ENCODE peak calls at places on chromosomes 12 and 14, in five cellular contexts. V, S, A, Y and T are unnamed samples.

GRCh38 chr12:124396544-124397398 is 101.9 kb downstream of the RFLNA start:
- DNase-seq in V (no peak), S (no peak), A (no peak), Y (peak; percentile 46), T (no peak)

GRCh38 chr12:48767047-48767446 is 21.8 kb downstream of the ADCY6 start:
- DNase-seq in V (no peak), S (no peak), A (no peak), Y (no peak), T (no peak)

GRCh38 chr12:90940872-90941499 is 14.0 kb downstream of the CCER1 start:
- DNase-seq in V (no peak), S (no peak), A (no peak), Y (no peak), T (peak; percentile 50)

GRCh38 chr12:69511870-69512269 is 41.7 kb downstream of the FRS2 start:
- DNase-seq in V (no peak), S (no peak), A (no peak), Y (no peak), T (no peak)

GRCh38 chr14:67694791-67695393 is 672 bp downstream of the RDH11 start:
- DNase-seq in V (peak; percentile 37), S (peak; percentile 52), A (peak; percentile 85), Y (peak; percentile 54), T (peak; percentile 91)

GRCh38 chr12:31245822-31246469 is 80.0 kb downstream of the SINHCAF start:
- DNase-seq in V (no peak), S (no peak), A (no peak), Y (no peak), T (no peak)

GRCh38 chr14:77436042-77436441 is 12.7 kb upstream of the NOXRED1 start:
- DNase-seq in V (no peak), S (no peak), A (no peak), Y (no peak), T (no peak)

GRCh38 chr12:14621821-14622220 is 54.1 kb upstream of the PLBD1 start:
- DNase-seq in V (no peak), S (no peak), A (peak; percentile 29), Y (no peak), T (no peak)

GRCh38 chr14:85317491-85318021 is 212.4 kb upstream of the FLRT2 start:
- DNase-seq in V (no peak), S (no peak), A (no peak), Y (no peak), T (peak; percentile 73)

GRCh38 chr14:49992901-49993335 is 100.0 kb downstream of the ARF6 start:
- DNase-seq in V (no peak), S (no peak), A (peak; percentile 50), Y (no peak), T (peak; percentile 90)

GRCh38 chr12:3686463-3686862 is 66.4 kb downstream of the CRACR2A start:
- DNase-seq in V (no peak), S (no peak), A (no peak), Y (no peak), T (no peak)

GRCh38 chr12:119156401-119156800 is 22.3 kb upstream of the HSPB8 start:
- DNase-seq in V (no peak), S (no peak), A (no peak), Y (no peak), T (no peak)

GRCh38 chr14:72558721-72559120 is 335.2 kb downstream of the DPF3 start:
- DNase-seq in V (no peak), S (no peak), A (no peak), Y (no peak), T (peak; percentile 82)

GRCh38 chr12:80936642-80937390 is 918 bp downstream of the LIN7A start:
- DNase-seq in V (no peak), S (no peak), A (peak; percentile 51), Y (peak; percentile 54), T (no peak)

GRCh38 chr12:53791735-53792326 is 40.1 kb upstream of the CISTR start:
- DNase-seq in V (peak; percentile 1), S (peak; percentile 20), A (peak; percentile 13), Y (no peak), T (no peak)

GRCh38 chr14:74135386-74135785 is 50.6 kb downstream of the LIN52 start:
- DNase-seq in V (no peak), S (no peak), A (no peak), Y (no peak), T (no peak)

GRCh38 chr12:85279449-85280137 is 427 bp upstream of the ALX1 start:
- DNase-seq in V (no peak), S (no peak), A (no peak), Y (no peak), T (no peak)

GRCh38 chr12:23099604-23100003 is 474.6 kb downstream of the ETNK1 start:
- DNase-seq in V (no peak), S (no peak), A (no peak), Y (no peak), T (no peak)

GRCh38 chr14:31787377-31787776 is 226.2 kb downstream of the NUBPL start:
- DNase-seq in V (no peak), S (no peak), A (no peak), Y (no peak), T (peak; percentile 2)

GRCh38 chr12:95809000-95809680 is 18.6 kb upstream of the NTN4 start:
- DNase-seq in V (no peak), S (no peak), A (no peak), Y (no peak), T (no peak)

GRCh38 chr12:17276196-17276595 is 670.2 kb upstream of the LMO3 start:
- DNase-seq in V (no peak), S (no peak), A (no peak), Y (no peak), T (no peak)

GRCh38 chr14:47917344-47917954 is 242.0 kb upstream of the MDGA2 start:
- DNase-seq in V (no peak), S (no peak), A (no peak), Y (no peak), T (no peak)

GRCh38 chr14:94027566-94028449 is 1.7 kb downstream of the OTUB2 start:
- DNase-seq in V (no peak), S (no peak), A (no peak), Y (no peak), T (no peak)

GRCh38 chr12:128339121-128339520 is 72.2 kb downstream of the TMEM132C start:
- DNase-seq in V (no peak), S (no peak), A (no peak), Y (no peak), T (no peak)

GRCh38 chr12:92745874-92746553 is 43.2 kb downstream of the PLEKHG7 start:
- DNase-seq in V (no peak), S (no peak), A (no peak), Y (peak; percentile 41), T (peak; percentile 87)

GRCh38 chr12:56300644-56301464 is 724 bp upstream of the CS start:
- DNase-seq in V (no peak), S (no peak), A (no peak), Y (peak; percentile 36), T (no peak)

GRCh38 chr12:104457746-104458644 is 1.2 kb downstream of the CHST11 start:
- DNase-seq in V (peak; percentile 49), S (peak; percentile 37), A (peak; percentile 80), Y (peak; percentile 35), T (no peak)

GRCh38 chr12:131591714-131592709 is 118.9 kb upstream of the SFSWAP start:
- DNase-seq in V (no peak), S (no peak), A (no peak), Y (no peak), T (no peak)

GRCh38 chr12:56522486-56523193 is 1.0 kb downstream of the RBMS2 start:
- DNase-seq in V (no peak), S (no peak), A (no peak), Y (no peak), T (peak; percentile 9)

GRCh38 chr12:93376436-93377251 is 1.1 kb upstream of the NUDT4 start:
- DNase-seq in V (no peak), S (no peak), A (no peak), Y (peak; percentile 40), T (no peak)

GRCh38 chr14:32251530-32251929 is 48.5 kb upstream of the RNU6-8 start:
- DNase-seq in V (no peak), S (no peak), A (no peak), Y (no peak), T (no peak)

GRCh38 chr14:75492832-75493579 is 29.3 kb upstream of the BATF start:
- DNase-seq in V (no peak), S (no peak), A (no peak), Y (no peak), T (no peak)

GRCh38 chr14:75487155-75487671 is 35.1 kb upstream of the BATF start:
- DNase-seq in V (no peak), S (no peak), A (no peak), Y (no peak), T (no peak)

GRCh38 chr14:75491376-75491978 is 30.8 kb upstream of the BATF start:
- DNase-seq in V (no peak), S (no peak), A (no peak), Y (no peak), T (no peak)

GRCh38 chr14:75486317-75486716 is 36.0 kb upstream of the BATF start:
- DNase-seq in V (no peak), S (no peak), A (no peak), Y (no peak), T (no peak)

GRCh38 chr14:75489480-75489837 is 32.8 kb upstream of the BATF start:
- DNase-seq in V (no peak), S (no peak), A (no peak), Y (no peak), T (no peak)
- TF ChIP-seq CTCF in V (no peak), S (no peak), A (no peak), Y (no peak), T (no peak)

DNA sequence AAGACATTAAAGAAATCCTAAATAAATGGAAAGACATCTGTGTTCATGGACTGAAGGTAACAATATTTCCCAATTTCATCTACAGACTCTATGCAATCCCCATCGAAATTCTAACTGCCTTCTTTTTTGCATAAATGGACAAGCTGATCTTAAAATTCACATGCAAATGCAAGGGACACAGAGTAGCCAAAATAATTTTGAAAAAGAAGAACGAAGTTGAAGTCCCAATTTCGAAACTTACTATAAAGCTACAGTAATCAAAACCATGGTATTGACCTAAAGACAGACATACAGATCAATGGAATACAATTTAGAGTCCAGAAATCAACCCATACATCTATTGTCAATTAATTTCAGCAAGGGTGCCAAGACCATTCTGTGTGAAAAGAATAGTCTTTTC is 16.4 kb upstream of the CD27 start:
- DNase-seq in V (no peak), S (no peak), A (no peak), Y (no peak), T (no peak)
- TF ChIP-seq CTCF in V (no peak), S (no peak), A (no peak), Y (no peak), T (no peak)

GRCh38 chr14:97010491-97011160 is 213.4 kb downstream of the VRK1 start:
- DNase-seq in V (no peak), S (no peak), A (no peak), Y (no peak), T (no peak)
- TF ChIP-seq CTCF in V (no peak), S (no peak), A (no peak), Y (no peak), T (no peak)

GRCh38 chr14:34980337-34980900 is 2.4 kb upstream of the SRP54 start:
- DNase-seq in V (no peak), S (no peak), A (no peak), Y (no peak), T (no peak)

GRCh38 chr14:34983148-34983760 is 462 bp downstream of the SRP54 start:
- DNase-seq in V (no peak), S (no peak), A (no peak), Y (no peak), T (no peak)

GRCh38 chr14:34978444-34978843 is 4.3 kb upstream of the SRP54 start:
- DNase-seq in V (no peak), S (no peak), A (no peak), Y (no peak), T (no peak)

GRCh38 chr14:34982421-34983147 is at the start of gene SRP54:
- DNase-seq in V (peak; percentile 99), S (peak; percentile 99), A (peak; percentile 92), Y (peak; percentile 98), T (peak; percentile 98)

GRCh38 chr14:34981743-34982420 is 910 bp upstream of the SRP54 start:
- DNase-seq in V (peak; percentile 8), S (peak; percentile 30), A (no peak), Y (peak; percentile 34), T (peak; percentile 32)
- TF ChIP-seq CTCF in V (no peak), S (peak; percentile 9), A (no peak), Y (no peak), T (peak; percentile 63)